ENCODE peak calls at places on chromosomes 2 and 18, in nine cellular contexts. One of them, this sample, is unnamed.

GRCh38 chr2:43133708-43134570 is 92.5 kb downstream of the ZFP36L2 start:
- DNase-seq in Calu3: no peak
- DNase-seq in fibroblast of pulmonary artery: no peak
- DNase-seq in heart left ventricle: peak; percentile 41
- DNase-seq in CD4-positive, alpha-beta memory T cell: peak; percentile 92
- DNase-seq in naive B cell: peak; percentile 91
- DNase-seq in GM18507: no peak
- DNase-seq in CD8-positive, alpha-beta memory T cell: peak; percentile 56
- DNase-seq in hippocampal formation: no peak
- DNase-seq in this sample: no peak

GRCh38 chr2:187934692-187935091 is 357.0 kb upstream of the GULP1 start:
- DNase-seq in CD4-positive, alpha-beta memory T cell: no peak
- DNase-seq in Calu3: no peak
- DNase-seq in naive B cell: no peak
- DNase-seq in GM18507: no peak
- DNase-seq in hippocampal formation: no peak
- DNase-seq in fibroblast of pulmonary artery: no peak
- DNase-seq in CD8-positive, alpha-beta memory T cell: no peak
- DNase-seq in heart left ventricle: no peak
- DNase-seq in this sample: no peak

GRCh38 chr2:61161888-61162287 is at the start of gene C2orf74:
- DNase-seq in fibroblast of pulmonary artery: no peak
- DNase-seq in hippocampal formation: no peak
- DNase-seq in CD4-positive, alpha-beta memory T cell: no peak
- DNase-seq in naive B cell: no peak
- DNase-seq in CD8-positive, alpha-beta memory T cell: no peak
- DNase-seq in heart left ventricle: no peak
- DNase-seq in Calu3: no peak
- DNase-seq in GM18507: no peak
- DNase-seq in this sample: no peak

GRCh38 chr2:63553049-63553448 is 35.2 kb downstream of the WDPCP start:
- DNase-seq in CD4-positive, alpha-beta memory T cell: no peak
- DNase-seq in CD8-positive, alpha-beta memory T cell: no peak
- DNase-seq in fibroblast of pulmonary artery: no peak
- DNase-seq in hippocampal formation: no peak
- DNase-seq in GM18507: no peak
- DNase-seq in Calu3: no peak
- DNase-seq in heart left ventricle: no peak
- DNase-seq in naive B cell: no peak
- DNase-seq in this sample: no peak

GRCh38 chr2:53877556-53877955 is 17.8 kb upstream of the GPR75 start:
- DNase-seq in heart left ventricle: no peak
- DNase-seq in hippocampal formation: no peak
- DNase-seq in GM18507: no peak
- DNase-seq in fibroblast of pulmonary artery: peak; percentile 9
- DNase-seq in naive B cell: no peak
- DNase-seq in Calu3: no peak
- DNase-seq in CD4-positive, alpha-beta memory T cell: no peak
- DNase-seq in CD8-positive, alpha-beta memory T cell: no peak
- DNase-seq in this sample: no peak

GRCh38 chr2:198657520-198658121 is 800.1 kb downstream of the SATB2 start:
- DNase-seq in CD4-positive, alpha-beta memory T cell: no peak
- DNase-seq in naive B cell: no peak
- DNase-seq in hippocampal formation: no peak
- DNase-seq in CD8-positive, alpha-beta memory T cell: no peak
- DNase-seq in GM18507: no peak
- DNase-seq in heart left ventricle: no peak
- DNase-seq in Calu3: peak; percentile 50
- DNase-seq in fibroblast of pulmonary artery: peak; percentile 7
- DNase-seq in this sample: no peak

GRCh38 chr2:238505119-238505891 is 78.6 kb downstream of the ASB1 start:
- DNase-seq in fibroblast of pulmonary artery: peak; percentile 23
- DNase-seq in heart left ventricle: no peak
- DNase-seq in GM18507: no peak
- DNase-seq in CD8-positive, alpha-beta memory T cell: no peak
- DNase-seq in naive B cell: no peak
- DNase-seq in CD4-positive, alpha-beta memory T cell: no peak
- DNase-seq in Calu3: no peak
- DNase-seq in hippocampal formation: no peak
- DNase-seq in this sample: no peak

GRCh38 chr2:20025065-20025786 is 12.8 kb upstream of the MATN3 start:
- DNase-seq in fibroblast of pulmonary artery: peak; percentile 8
- DNase-seq in heart left ventricle: no peak
- DNase-seq in CD8-positive, alpha-beta memory T cell: no peak
- DNase-seq in Calu3: no peak
- DNase-seq in GM18507: no peak
- DNase-seq in CD4-positive, alpha-beta memory T cell: no peak
- DNase-seq in naive B cell: no peak
- DNase-seq in hippocampal formation: no peak
- DNase-seq in this sample: no peak

GRCh38 chr18:10289265-10289664 is 165.2 kb upstream of the APCDD1 start:
- DNase-seq in Calu3: no peak
- DNase-seq in GM18507: no peak
- DNase-seq in naive B cell: no peak
- DNase-seq in CD8-positive, alpha-beta memory T cell: no peak
- DNase-seq in hippocampal formation: no peak
- DNase-seq in CD4-positive, alpha-beta memory T cell: no peak
- DNase-seq in heart left ventricle: no peak
- DNase-seq in fibroblast of pulmonary artery: no peak
- DNase-seq in this sample: no peak

GRCh38 chr2:168978461-168978861 is 52.7 kb downstream of the ABCB11 start:
- DNase-seq in fibroblast of pulmonary artery: no peak
- DNase-seq in heart left ventricle: no peak
- DNase-seq in Calu3: peak; percentile 77
- DNase-seq in GM18507: no peak
- DNase-seq in hippocampal formation: no peak
- DNase-seq in CD8-positive, alpha-beta memory T cell: no peak
- DNase-seq in naive B cell: no peak
- DNase-seq in CD4-positive, alpha-beta memory T cell: no peak
- DNase-seq in this sample: no peak

GRCh38 chr2:206160807-206161179 is 1.1 kb downstream of the EEF1B2 start:
- DNase-seq in GM18507: no peak
- DNase-seq in CD4-positive, alpha-beta memory T cell: no peak
- DNase-seq in naive B cell: no peak
- DNase-seq in Calu3: no peak
- DNase-seq in fibroblast of pulmonary artery: no peak
- DNase-seq in hippocampal formation: no peak
- DNase-seq in heart left ventricle: no peak
- DNase-seq in CD8-positive, alpha-beta memory T cell: no peak
- DNase-seq in this sample: no peak

GRCh38 chr2:119659601-119660342 is 19.2 kb upstream of the TMEM177 start:
- DNase-seq in CD8-positive, alpha-beta memory T cell: no peak
- DNase-seq in hippocampal formation: no peak
- DNase-seq in fibroblast of pulmonary artery: peak; percentile 63
- DNase-seq in Calu3: peak; percentile 68
- DNase-seq in heart left ventricle: no peak
- DNase-seq in CD4-positive, alpha-beta memory T cell: no peak
- DNase-seq in GM18507: no peak
- DNase-seq in naive B cell: peak; percentile 17
- DNase-seq in this sample: peak; percentile 35

GRCh38 chr2:158647832-158648231 is 147.3 kb upstream of the DAPL1 start:
- DNase-seq in CD8-positive, alpha-beta memory T cell: no peak
- DNase-seq in naive B cell: no peak
- DNase-seq in CD4-positive, alpha-beta memory T cell: no peak
- DNase-seq in heart left ventricle: no peak
- DNase-seq in Calu3: no peak
- DNase-seq in GM18507: no peak
- DNase-seq in fibroblast of pulmonary artery: no peak
- DNase-seq in hippocampal formation: no peak
- DNase-seq in this sample: no peak

GRCh38 chr2:98768765-98769476 is 38.0 kb upstream of the MGAT4A start:
- DNase-seq in fibroblast of pulmonary artery: peak; percentile 28
- DNase-seq in heart left ventricle: no peak
- DNase-seq in Calu3: peak; percentile 33
- DNase-seq in naive B cell: no peak
- DNase-seq in CD8-positive, alpha-beta memory T cell: no peak
- DNase-seq in GM18507: no peak
- DNase-seq in CD4-positive, alpha-beta memory T cell: peak; percentile 51
- DNase-seq in hippocampal formation: no peak
- DNase-seq in this sample: no peak

GRCh38 chr2:226489765-226490164 is 309.9 kb downstream of the IRS1 start:
- DNase-seq in CD8-positive, alpha-beta memory T cell: no peak
- DNase-seq in Calu3: no peak
- DNase-seq in GM18507: no peak
- DNase-seq in CD4-positive, alpha-beta memory T cell: no peak
- DNase-seq in heart left ventricle: no peak
- DNase-seq in fibroblast of pulmonary artery: peak; percentile 77
- DNase-seq in hippocampal formation: no peak
- DNase-seq in naive B cell: no peak
- DNase-seq in this sample: peak; percentile 34

GRCh38 chr18:69257861-69258458 is 142.7 kb upstream of the DOK6 start:
- DNase-seq in Calu3: no peak
- DNase-seq in GM18507: no peak
- DNase-seq in fibroblast of pulmonary artery: peak; percentile 91
- DNase-seq in naive B cell: no peak
- DNase-seq in CD8-positive, alpha-beta memory T cell: no peak
- DNase-seq in hippocampal formation: no peak
- DNase-seq in CD4-positive, alpha-beta memory T cell: no peak
- DNase-seq in heart left ventricle: no peak
- DNase-seq in this sample: no peak

GRCh38 chr18:3177902-3178687 is 41.7 kb downstream of the MYOM1 start:
- DNase-seq in hippocampal formation: peak; percentile 35
- DNase-seq in CD4-positive, alpha-beta memory T cell: no peak
- DNase-seq in naive B cell: peak; percentile 92
- DNase-seq in Calu3: no peak
- DNase-seq in GM18507: peak; percentile 61
- DNase-seq in fibroblast of pulmonary artery: peak; percentile 21
- DNase-seq in CD8-positive, alpha-beta memory T cell: no peak
- DNase-seq in heart left ventricle: peak; percentile 68
- DNase-seq in this sample: no peak

GRCh38 chr18:56913970-56914369 is 232.9 kb upstream of the BOD1L2 start:
- DNase-seq in CD8-positive, alpha-beta memory T cell: no peak
- DNase-seq in GM18507: no peak
- DNase-seq in fibroblast of pulmonary artery: no peak
- DNase-seq in heart left ventricle: no peak
- DNase-seq in hippocampal formation: no peak
- DNase-seq in naive B cell: no peak
- DNase-seq in CD4-positive, alpha-beta memory T cell: no peak
- DNase-seq in Calu3: no peak
- DNase-seq in this sample: no peak

GRCh38 chr2:108936868-108937265 is 52.2 kb downstream of the EDAR start:
- DNase-seq in heart left ventricle: peak; percentile 67
- DNase-seq in naive B cell: no peak
- DNase-seq in fibroblast of pulmonary artery: no peak
- DNase-seq in GM18507: no peak
- DNase-seq in Calu3: no peak
- DNase-seq in CD8-positive, alpha-beta memory T cell: no peak
- DNase-seq in CD4-positive, alpha-beta memory T cell: no peak
- DNase-seq in hippocampal formation: no peak
- DNase-seq in this sample: no peak

GRCh38 chr18:76495435-76496199 is 575 bp upstream of the ZNF516 start:
- DNase-seq in naive B cell: peak; percentile 31
- DNase-seq in GM18507: no peak
- DNase-seq in CD4-positive, alpha-beta memory T cell: no peak
- DNase-seq in heart left ventricle: peak; percentile 63
- DNase-seq in hippocampal formation: no peak
- DNase-seq in CD8-positive, alpha-beta memory T cell: no peak
- DNase-seq in fibroblast of pulmonary artery: peak; percentile 60
- DNase-seq in Calu3: peak; percentile 29
- DNase-seq in this sample: no peak

GRCh38 chr2:100193334-100193733 is 50.9 kb upstream of the AFF3 start:
- DNase-seq in heart left ventricle: peak; percentile 47
- DNase-seq in naive B cell: no peak
- DNase-seq in CD8-positive, alpha-beta memory T cell: no peak
- DNase-seq in hippocampal formation: no peak
- DNase-seq in CD4-positive, alpha-beta memory T cell: no peak
- DNase-seq in fibroblast of pulmonary artery: peak; percentile 11
- DNase-seq in GM18507: no peak
- DNase-seq in Calu3: peak; percentile 5
- DNase-seq in this sample: no peak

GRCh38 chr2:238644095-238645081 is 203.5 kb upstream of the TWIST2 start:
- DNase-seq in CD4-positive, alpha-beta memory T cell: no peak
- DNase-seq in fibroblast of pulmonary artery: peak; percentile 96
- DNase-seq in hippocampal formation: no peak
- DNase-seq in naive B cell: no peak
- DNase-seq in GM18507: no peak
- DNase-seq in Calu3: peak; percentile 16
- DNase-seq in heart left ventricle: no peak
- DNase-seq in CD8-positive, alpha-beta memory T cell: no peak
- DNase-seq in this sample: peak; percentile 67

GRCh38 chr2:230713331-230714121 is 884 bp downstream of the CAB39 start:
- DNase-seq in CD8-positive, alpha-beta memory T cell: peak; percentile 19
- DNase-seq in naive B cell: peak; percentile 2
- DNase-seq in fibroblast of pulmonary artery: no peak
- DNase-seq in hippocampal formation: no peak
- DNase-seq in Calu3: peak; percentile 40
- DNase-seq in CD4-positive, alpha-beta memory T cell: peak; percentile 62
- DNase-seq in GM18507: no peak
- DNase-seq in heart left ventricle: peak; percentile 44
- DNase-seq in this sample: no peak

GRCh38 chr2:45889053-45889452 is 237.6 kb downstream of the PRKCE start:
- DNase-seq in hippocampal formation: peak; percentile 39
- DNase-seq in naive B cell: peak; percentile 68
- DNase-seq in GM18507: peak; percentile 64
- DNase-seq in CD4-positive, alpha-beta memory T cell: no peak
- DNase-seq in Calu3: no peak
- DNase-seq in fibroblast of pulmonary artery: peak; percentile 13
- DNase-seq in heart left ventricle: peak; percentile 66
- DNase-seq in CD8-positive, alpha-beta memory T cell: no peak
- DNase-seq in this sample: no peak

GRCh38 chr2:24169031-24169430 is 5.8 kb upstream of the FAM228A start:
- DNase-seq in fibroblast of pulmonary artery: no peak
- DNase-seq in CD4-positive, alpha-beta memory T cell: no peak
- DNase-seq in hippocampal formation: no peak
- DNase-seq in CD8-positive, alpha-beta memory T cell: no peak
- DNase-seq in Calu3: no peak
- DNase-seq in GM18507: no peak
- DNase-seq in naive B cell: no peak
- DNase-seq in heart left ventricle: no peak
- DNase-seq in this sample: no peak

GRCh38 chr2:11292464-11293255 is 51.8 kb downstream of the ROCK2 start:
- DNase-seq in naive B cell: no peak
- DNase-seq in Calu3: no peak
- DNase-seq in GM18507: no peak
- DNase-seq in hippocampal formation: no peak
- DNase-seq in CD4-positive, alpha-beta memory T cell: no peak
- DNase-seq in CD8-positive, alpha-beta memory T cell: no peak
- DNase-seq in fibroblast of pulmonary artery: peak; percentile 70
- DNase-seq in heart left ventricle: no peak
- DNase-seq in this sample: no peak

GRCh38 chr2:187514930-187515329 is 39.3 kb downstream of the TFPI start:
- DNase-seq in heart left ventricle: no peak
- DNase-seq in hippocampal formation: no peak
- DNase-seq in fibroblast of pulmonary artery: no peak
- DNase-seq in GM18507: no peak
- DNase-seq in CD4-positive, alpha-beta memory T cell: no peak
- DNase-seq in naive B cell: no peak
- DNase-seq in Calu3: no peak
- DNase-seq in CD8-positive, alpha-beta memory T cell: no peak
- DNase-seq in this sample: no peak

GRCh38 chr2:63122921-63123320 is 72.3 kb downstream of the OTX1 start:
- DNase-seq in CD8-positive, alpha-beta memory T cell: no peak
- DNase-seq in CD4-positive, alpha-beta memory T cell: no peak
- DNase-seq in GM18507: no peak
- DNase-seq in hippocampal formation: no peak
- DNase-seq in heart left ventricle: no peak
- DNase-seq in naive B cell: no peak
- DNase-seq in Calu3: no peak
- DNase-seq in fibroblast of pulmonary artery: no peak
- DNase-seq in this sample: no peak

GRCh38 chr2:19774788-19775156 is 127.0 kb downstream of the TTC32 start:
- DNase-seq in GM18507: no peak
- DNase-seq in heart left ventricle: no peak
- DNase-seq in naive B cell: no peak
- DNase-seq in CD4-positive, alpha-beta memory T cell: no peak
- DNase-seq in CD8-positive, alpha-beta memory T cell: no peak
- DNase-seq in Calu3: no peak
- DNase-seq in fibroblast of pulmonary artery: no peak
- DNase-seq in hippocampal formation: no peak
- DNase-seq in this sample: no peak